ENCODE peak calls at places on chromosome 2, in six cellular contexts. L is A549, F is K562, Y is endothelial cell of umbilical vein, H is GM12878, S is HepG2. X is an unnamed sample.
A peak's percentile ranks its signal among the peaks of the same experiment; 100 is the strongest.

GRCh38 chr2:216222650-216223352 is 113.7 kb downstream of the XRCC5 start:
- DNase-seq in F (no peak), Y (peak; percentile 32), L (no peak), H (peak; percentile 64), S (no peak), X (peak; percentile 18)

GRCh38 chr2:133380991-133381390 is 187.3 kb downstream of the NCKAP5 start:
- DNase-seq in S (no peak), H (no peak), F (no peak), L (no peak), Y (no peak), X (no peak)

GRCh38 chr2:9378433-9379371 is 44.6 kb downstream of the ITGB1BP1 start:
- DNase-seq in L (peak; percentile 82), F (no peak), H (no peak), Y (peak; percentile 60), S (no peak), X (no peak)

GRCh38 chr2:144389151-144389929 is 130.6 kb downstream of the ZEB2 start:
- DNase-seq in F (no peak), H (no peak), L (no peak), S (no peak), Y (no peak), X (no peak)

GRCh38 chr2:224802407-224802806 is 86.2 kb upstream of the CCDC195 start:
- DNase-seq in L (no peak), S (no peak), H (no peak), Y (peak; percentile 69), F (no peak), X (no peak)

GRCh38 chr2:237614151-237614720 is 13.2 kb upstream of the LRRFIP1 start:
- DNase-seq in L (no peak), H (no peak), S (peak; percentile 100), F (no peak), Y (peak; percentile 49), X (peak; percentile 82)

GRCh38 chr2:132584976-132585817 is 84.8 kb downstream of the LYPD1 start:
- DNase-seq in S (no peak), L (no peak), F (no peak), Y (no peak), H (no peak), X (no peak)

GRCh38 chr2:189860161-189860560 is 75.9 kb downstream of the PMS1 start:
- DNase-seq in H (no peak), F (no peak), S (no peak), L (no peak), Y (no peak), X (no peak)

GRCh38 chr2:154686162-154686561 is 12.3 kb upstream of the KCNJ3 start:
- DNase-seq in Y (no peak), S (no peak), H (no peak), L (no peak), F (no peak), X (peak; percentile 35)

GRCh38 chr2:99880148-99880983 is 262.0 kb downstream of the AFF3 start:
- DNase-seq in F (no peak), L (no peak), H (no peak), S (no peak), Y (peak; percentile 93), X (no peak)

GRCh38 chr2:237686659-237687136 is 59.3 kb downstream of the LRRFIP1 start:
- DNase-seq in S (peak; percentile 35), Y (peak; percentile 82), F (no peak), H (no peak), L (no peak), X (peak; percentile 41)

GRCh38 chr2:20061476-20061875 is 10.0 kb upstream of the LAPTM4A start:
- DNase-seq in S (no peak), Y (no peak), F (no peak), L (no peak), H (no peak), X (no peak)

GRCh38 chr2:149037851-149038250 is 648 bp upstream of the LYPD6B start:
- DNase-seq in L (no peak), Y (no peak), F (no peak), H (no peak), S (no peak), X (no peak)

GRCh38 chr2:166147883-166148282 is 20.1 kb upstream of the SCN1A start:
- DNase-seq in F (no peak), L (no peak), H (no peak), S (peak; percentile 36), Y (no peak), X (no peak)

GRCh38 chr2:20611077-20611843 is 39.6 kb downstream of the HS1BP3 start:
- DNase-seq in L (no peak), S (peak; percentile 100), H (no peak), Y (peak; percentile 99), F (peak; percentile 45), X (no peak)

GRCh38 chr2:119629323-119629825 is 49.6 kb upstream of the TMEM177 start:
- DNase-seq in Y (no peak), F (no peak), L (no peak), H (no peak), S (no peak), X (no peak)

GRCh38 chr2:85998071-85998991 is 107.4 kb downstream of the POLR1A start:
- DNase-seq in F (peak; percentile 29), S (no peak), L (no peak), H (no peak), Y (no peak), X (no peak)

GRCh38 chr2:85996591-85996990 is 107.8 kb upstream of the ST3GAL5 start:
- DNase-seq in S (no peak), H (no peak), F (peak; percentile 85), L (no peak), Y (no peak), X (peak; percentile 70)

GRCh38 chr2:85999131-85999831 is 106.4 kb downstream of the POLR1A start:
- DNase-seq in L (no peak), H (peak; percentile 77), S (no peak), Y (peak; percentile 36), F (no peak), X (peak; percentile 74)

GRCh38 chr2:85995648-85996529 is 107.1 kb upstream of the ST3GAL5 start:
- DNase-seq in S (no peak), L (no peak), H (no peak), F (no peak), Y (no peak), X (no peak)

DNA sequence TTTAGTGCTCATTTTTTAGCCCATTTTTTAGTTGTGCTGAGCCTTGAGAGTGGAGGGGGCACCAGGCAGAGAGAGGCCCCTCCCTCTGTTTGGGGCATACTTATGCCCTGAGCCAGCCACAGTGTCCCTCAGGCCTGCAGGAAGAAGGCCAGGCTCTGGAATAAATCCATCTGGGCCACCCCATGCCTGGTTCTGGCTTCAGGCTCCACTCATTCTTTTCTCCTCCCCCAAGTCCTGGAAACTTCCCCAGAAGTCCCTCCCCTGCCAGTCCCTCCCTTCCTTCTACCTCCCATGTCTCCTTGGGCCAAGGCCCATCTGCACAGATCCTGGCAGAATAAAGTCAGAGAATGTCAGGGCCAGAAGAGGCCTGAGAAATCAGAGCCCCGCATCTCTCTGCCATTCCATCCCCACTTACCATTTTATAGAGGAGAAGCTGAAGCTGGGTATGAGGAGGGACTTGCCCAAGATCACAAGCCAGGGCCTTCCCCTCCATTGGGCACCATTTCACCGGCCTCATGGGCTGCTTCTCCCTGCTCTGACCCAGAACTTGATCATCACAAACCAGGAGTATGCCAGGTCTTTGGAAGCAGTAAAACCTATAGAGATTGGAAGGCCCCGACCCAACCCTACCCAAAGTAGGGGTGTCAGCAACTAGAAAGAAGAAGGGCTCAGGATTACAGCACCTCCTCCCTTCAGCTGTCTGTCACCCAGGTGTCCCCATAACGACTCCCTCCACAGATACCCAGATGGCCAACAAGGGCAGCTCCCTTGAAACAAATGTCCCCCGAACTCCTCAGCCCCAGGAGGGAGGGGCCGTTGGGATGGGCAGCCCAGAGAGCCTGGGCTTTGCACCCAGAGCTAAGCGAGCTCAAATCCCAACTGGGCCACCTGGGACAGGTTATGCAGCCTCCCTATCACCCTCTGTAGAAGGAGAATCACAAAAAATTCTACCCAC is 108.4 kb downstream of the POLR1A start:
- DNase-seq in H (no peak), S (no peak), L (no peak), F (peak; percentile 46), Y (no peak), X (no peak)
- TF ChIP-seq MYC in H (no peak), S (no peak), L (no peak), F (no peak), Y (no peak), X (no peak)

GRCh38 chr2:101380376-101380775 is 6.9 kb downstream of the CREG2 start:
- DNase-seq in L (no peak), Y (peak; percentile 57), S (no peak), H (no peak), F (no peak), X (peak; percentile 89)
- TF ChIP-seq MYC in L (no peak), Y (no peak), S (no peak), H (no peak), F (no peak), X (peak; percentile 40)

GRCh38 chr2:28680657-28681056 is 71.0 kb upstream of the PPP1CB start:
- DNase-seq in H (no peak), F (no peak), Y (no peak), L (no peak), S (no peak), X (no peak)

GRCh38 chr2:28676153-28676835 is 75.3 kb upstream of the PPP1CB start:
- DNase-seq in H (no peak), Y (peak; percentile 52), S (no peak), F (no peak), L (no peak), X (no peak)

GRCh38 chr2:28678175-28678855 is 73.3 kb upstream of the PPP1CB start:
- DNase-seq in L (no peak), H (no peak), F (no peak), S (no peak), Y (no peak), X (no peak)

GRCh38 chr2:28681216-28681981 is 70.2 kb upstream of the PPP1CB start:
- DNase-seq in F (no peak), Y (peak; percentile 71), S (no peak), H (peak; percentile 62), L (no peak), X (no peak)

GRCh38 chr2:28678944-28679343 is 72.7 kb upstream of the PPP1CB start:
- DNase-seq in S (no peak), H (no peak), F (no peak), Y (no peak), L (no peak), X (no peak)
- TF ChIP-seq MYC in S (no peak), H (no peak), F (no peak), Y (no peak), L (no peak), X (no peak)

GRCh38 chr2:195495966-195496365 is 161.1 kb upstream of the SLC39A10 start:
- DNase-seq in H (no peak), L (no peak), Y (no peak), S (no peak), F (no peak), X (no peak)

GRCh38 chr2:195500878-195501277 is 156.1 kb upstream of the SLC39A10 start:
- DNase-seq in S (no peak), L (no peak), H (no peak), F (no peak), Y (no peak), X (no peak)

GRCh38 chr2:195496991-195497390 is 160.0 kb upstream of the SLC39A10 start:
- DNase-seq in L (no peak), H (no peak), Y (no peak), S (no peak), F (no peak), X (no peak)

GRCh38 chr2:195498839-195499490 is 158.1 kb upstream of the SLC39A10 start:
- DNase-seq in H (no peak), Y (no peak), F (no peak), S (no peak), L (no peak), X (no peak)

DNA sequence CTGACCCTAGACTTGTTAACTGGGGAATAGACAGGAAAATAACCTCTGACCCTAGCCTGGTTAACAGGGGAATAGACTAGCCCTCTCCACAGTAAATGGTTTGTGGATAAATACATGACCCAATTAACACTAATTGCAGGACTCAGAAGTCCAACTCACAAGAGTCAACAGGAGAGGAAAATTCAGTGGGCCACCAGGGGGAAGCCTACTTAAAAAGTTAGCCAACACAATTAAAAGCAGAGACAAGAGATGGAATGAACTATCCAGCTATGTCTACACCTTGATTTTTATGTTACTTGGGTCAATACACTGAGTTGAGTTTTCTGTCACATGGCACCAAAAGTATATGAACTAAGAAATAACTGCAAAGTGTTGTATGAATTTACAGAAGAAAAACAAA is 158.8 kb upstream of the SLC39A10 start:
- DNase-seq in F (no peak), L (no peak), Y (peak; percentile 38), H (no peak), S (peak; percentile 50), X (peak; percentile 65)
- TF ChIP-seq MYC in F (no peak), L (no peak), Y (no peak), H (no peak), S (no peak), X (no peak)

X was measured in NB4.